ENCODE peak calls at places on chromosome 18, in four cellular contexts. P is SK-N-SH, X is HCT116, B is GM12878. M is an unnamed sample.

GRCh38 chr18:8264861-8265411 is 344.3 kb upstream of the RAB12 start:
- DNase-seq in P (peak; percentile 57), X (no peak), B (no peak), M (no peak)

GRCh38 chr18:69220529-69220928 is 180.2 kb upstream of the DOK6 start:
- DNase-seq in P (no peak), X (no peak), B (no peak), M (no peak)

GRCh38 chr18:644395-645004 is 13.0 kb upstream of the TYMS start:
- DNase-seq in P (no peak), X (no peak), B (peak; percentile 19), M (no peak)

GRCh38 chr18:51614967-51615571 is 417.6 kb upstream of the MEX3C start:
- DNase-seq in P (no peak), X (no peak), B (no peak), M (no peak)

GRCh38 chr18:7871560-7872456 is 304.7 kb downstream of the PTPRM start:
- DNase-seq in P (no peak), X (no peak), B (no peak), M (no peak)

GRCh38 chr18:26227051-26227672 is 917 bp downstream of the TAF4B start:
- DNase-seq in P (no peak), X (no peak), B (no peak), M (no peak)

GRCh38 chr18:400466-400865 is 100.0 kb downstream of the COLEC12 start:
- DNase-seq in P (no peak), X (no peak), B (no peak), M (no peak)

GRCh38 chr18:11925800-11926481 is 17.8 kb upstream of the MPPE1 start:
- DNase-seq in P (no peak), X (no peak), B (no peak), M (no peak)

GRCh38 chr18:74722237-74722636 is 124.6 kb downstream of the ZNF407 start:
- DNase-seq in P (no peak), X (no peak), B (no peak), M (no peak)
- TF ChIP-seq SIN3A in P (no peak), X (no peak), B (no peak), M (no peak)

GRCh38 chr18:13014818-13015217 is 23.7 kb downstream of the CEP192 start:
- DNase-seq in P (no peak), X (no peak), B (no peak), M (no peak)
- H3K36me3 ChIP-seq in P (peaks cover 65% of the 10 kb centered on the region), X (peaks cover 50% of the 10 kb centered on the region), B (peaks cover 46% of the 10 kb centered on the region), M (peaks cover 43% of the 10 kb centered on the region)

GRCh38 chr18:44473394-44474066 is 207.2 kb upstream of the SETBP1 start:
- DNase-seq in P (no peak), X (no peak), B (no peak), M (no peak)
- TF ChIP-seq SIN3A in P (no peak), X (no peak), B (no peak), M (no peak)

DNA sequence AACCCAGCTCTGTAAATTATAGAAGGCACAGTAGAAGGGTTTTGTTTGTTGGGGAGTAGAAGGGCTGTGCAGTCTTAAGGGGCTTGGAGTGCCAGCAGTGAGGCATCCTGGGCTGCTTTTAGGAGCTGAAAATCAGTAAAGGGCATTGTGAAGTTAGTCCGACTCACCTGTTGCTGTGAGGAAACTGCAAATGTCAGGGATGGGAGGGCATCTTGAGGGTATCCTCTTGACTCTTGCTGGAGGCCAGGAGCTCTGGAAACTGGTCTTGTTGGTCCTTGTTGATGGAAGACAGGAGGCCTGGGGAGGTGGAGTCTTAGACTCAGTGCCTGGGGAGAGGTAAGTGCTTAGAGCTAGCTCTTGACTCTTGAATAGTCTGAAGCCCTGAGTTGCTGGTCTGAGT is 14.1 kb downstream of the CEP192 start:
- DNase-seq in P (no peak), X (no peak), B (no peak), M (no peak)
- H3K36me3 ChIP-seq in P (peaks cover 12% of the 10 kb centered on the region), X (peaks cover 13% of the 10 kb centered on the region), B (peaks cover 29% of the 10 kb centered on the region), M (peaks cover 10% of the 10 kb centered on the region)

GRCh38 chr18:67194886-67195285 is 321.6 kb downstream of the DSEL start:
- DNase-seq in P (no peak), X (no peak), B (no peak), M (no peak)
- TF ChIP-seq SIN3A in P (no peak), X (no peak), B (no peak), M (no peak)

DNA sequence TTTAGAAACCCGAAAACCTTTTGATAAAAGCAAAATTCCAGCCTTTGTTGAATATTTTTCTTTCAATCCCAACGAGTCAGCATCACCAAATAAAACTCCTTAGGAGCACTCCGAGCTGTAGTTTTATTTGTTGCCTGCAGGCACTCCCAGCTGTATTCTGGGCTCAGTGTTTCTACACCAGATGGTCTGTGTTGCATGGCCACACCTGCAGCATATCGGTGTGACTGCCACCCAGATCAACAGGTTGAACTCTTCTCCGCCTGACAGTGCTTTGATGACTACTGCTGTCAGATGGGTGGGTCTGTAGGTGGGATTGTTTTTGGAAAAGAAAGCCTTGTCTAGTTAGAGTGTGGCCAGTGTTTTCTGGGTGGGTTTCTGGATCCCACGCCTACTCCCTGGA is 32.7 kb downstream of the APCDD1 start:
- DNase-seq in P (no peak), X (no peak), B (no peak), M (no peak)
- H3K36me3 ChIP-seq in P (no peaks in the 10 kb centered on the region), X (no peaks in the 10 kb centered on the region), B (no peaks in the 10 kb centered on the region), M (no peaks in the 10 kb centered on the region)

DNA sequence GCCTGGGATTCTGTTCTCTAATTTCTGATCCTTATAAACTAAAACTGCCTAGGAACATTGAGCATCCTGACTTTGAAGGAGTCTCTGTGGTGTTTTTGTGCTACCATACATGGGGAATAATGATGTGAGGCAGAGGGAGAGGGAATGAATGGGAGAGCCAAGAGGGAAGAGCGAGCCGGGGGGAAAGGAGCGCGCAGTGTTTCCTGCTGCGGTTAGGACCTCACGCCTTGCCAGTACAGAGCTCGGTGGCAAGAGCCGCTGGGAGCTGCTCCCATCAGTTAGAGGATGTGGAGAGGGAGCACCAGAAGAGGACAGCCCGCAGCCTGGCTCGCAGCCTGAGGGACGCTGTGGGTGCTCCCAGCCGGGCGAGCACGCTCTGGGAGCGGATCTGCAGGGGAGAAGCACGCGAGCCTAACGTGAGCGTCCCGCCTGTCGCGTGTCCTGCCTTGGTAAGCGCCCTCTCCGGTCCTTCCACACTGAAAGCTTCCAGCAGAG is 114.7 kb downstream of the FAM210A start:
- DNase-seq in P (peak; percentile 64), X (no peak), B (no peak), M (no peak)
- TF ChIP-seq SIN3A in P (no peak), X (no peak), B (peak; percentile 4), M (no peak)

GRCh38 chr18:2606335-2606734 is 35.0 kb downstream of the NDC80 start:
- DNase-seq in P (no peak), X (no peak), B (no peak), M (no peak)
- H3K36me3 ChIP-seq in P (peaks cover 34% of the 10 kb centered on the region), X (peaks cover 31% of the 10 kb centered on the region), B (peaks cover 32% of the 10 kb centered on the region), M (peaks cover 43% of the 10 kb centered on the region)

DNA sequence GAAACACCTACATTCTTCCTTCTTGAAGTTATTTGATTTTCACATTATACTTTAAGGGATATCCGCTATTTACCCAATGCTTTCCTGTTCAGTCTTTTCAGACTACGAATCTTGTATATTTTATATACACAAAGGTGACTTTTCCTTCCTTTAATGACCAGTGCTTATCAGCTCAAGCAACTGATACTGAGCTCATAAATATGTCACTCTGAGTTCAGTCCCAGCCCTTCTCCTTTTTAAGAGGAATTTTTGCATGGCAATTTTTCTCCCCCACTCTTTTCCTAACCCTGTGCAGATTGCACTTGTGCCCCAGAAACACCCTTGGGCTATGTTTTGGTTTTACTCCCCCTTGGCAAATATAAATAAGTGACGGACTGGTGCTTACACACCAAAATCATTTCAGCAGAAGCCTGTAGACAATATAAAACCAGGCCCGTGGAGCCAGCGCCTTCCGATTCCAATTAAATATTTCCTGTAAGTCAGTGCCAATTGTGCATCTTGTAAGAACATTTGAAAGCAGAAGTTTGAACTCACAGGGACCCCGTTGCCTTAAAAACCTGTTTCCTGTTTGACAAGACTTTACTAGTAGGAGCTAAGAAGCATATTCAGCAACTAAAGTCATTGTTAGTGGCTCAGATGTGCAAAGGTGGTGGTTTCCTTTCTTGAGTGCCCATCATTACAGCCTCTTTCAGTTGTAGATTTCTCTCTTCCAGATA is 66.3 kb upstream of the GATA6 start:
- DNase-seq in P (no peak), X (no peak), B (no peak), M (no peak)
- TF ChIP-seq SIN3A in P (no peak), X (no peak), B (no peak), M (no peak)

M was measured in Panc1.